ENCODE peak calls at places on chromosome 4, in six cellular contexts. X is PC-3, C is mucosa of descending colon, D is fibroblast of the aortic adventitia, U is psoas muscle, V is endodermal cell. G is an unnamed sample.

GRCh38 chr4:146481246-146481645 is 40.5 kb downstream of the SLC10A7 start:
- DNase-seq in X (no peak), V (no peak), C (no peak), D (no peak), U (no peak), G (no peak)

GRCh38 chr4:122744229-122744628 is 11.7 kb downstream of the BBS12 start:
- DNase-seq in C (peak), U (no peak), X (no peak), V (no peak), D (peak), G (peak)

GRCh38 chr4:154467886-154468285 is 23.7 kb downstream of the DCHS2 start:
- DNase-seq in D (peak), C (no peak), V (no peak), U (no peak), X (peak), G (no peak)

GRCh38 chr4:53122280-53123116 is 243.4 kb downstream of the SCFD2 start:
- DNase-seq in U (no peak), X (no peak), D (no peak), C (no peak), V (no peak), G (no peak)

GRCh38 chr4:76292730-76293129 is 13.8 kb upstream of the STBD1 start:
- DNase-seq in V (no peak), X (no peak), C (no peak), U (no peak), D (no peak), G (no peak)

GRCh38 chr4:165604181-165604580 is 225.4 kb downstream of the CPE start:
- DNase-seq in V (no peak), C (no peak), D (no peak), U (no peak), X (no peak), G (no peak)

GRCh38 chr4:119138046-119138445 is 2.4 kb downstream of the MYOZ2 start:
- DNase-seq in X (no peak), U (no peak), C (no peak), V (no peak), D (peak), G (no peak)

GRCh38 chr4:180116840-180117239 is 2126.4 kb upstream of the TENM3 start:
- DNase-seq in D (no peak), C (no peak), U (no peak), X (no peak), V (no peak), G (no peak)

GRCh38 chr4:111400736-111401135 is 744.5 kb upstream of the FAM241A start:
- DNase-seq in U (no peak), C (peak), X (peak), V (no peak), D (peak), G (peak)

GRCh38 chr4:115986573-115986972 is 873.2 kb upstream of the NDST4 start:
- DNase-seq in X (no peak), D (no peak), C (no peak), V (peak), U (no peak), G (no peak)

GRCh38 chr4:20248155-20248558 is 3.5 kb upstream of the SLIT2 start:
- DNase-seq in V (no peak), U (no peak), D (peak), X (peak), C (no peak), G (no peak)

GRCh38 chr4:74228691-74229640 is 71.0 kb downstream of the MTHFD2L start:
- DNase-seq in X (peak), C (peak), D (peak), U (peak), V (peak), G (no peak)

GRCh38 chr4:134666640-134667039 is 465.1 kb upstream of the PABPC4L start:
- DNase-seq in U (no peak), V (no peak), D (no peak), X (no peak), C (no peak), G (no peak)

GRCh38 chr4:8463811-8464210 is 23.2 kb downstream of the TRMT44 start:
- DNase-seq in D (no peak), U (no peak), C (no peak), X (no peak), V (no peak), G (no peak)

GRCh38 chr4:41234424-41234823 is 20.1 kb upstream of the APBB2 start:
- DNase-seq in C (no peak), X (no peak), U (no peak), D (no peak), V (no peak), G (no peak)

GRCh38 chr4:82811392-82811791 is 12.8 kb upstream of the SCD5 start:
- DNase-seq in U (no peak), D (no peak), C (no peak), X (no peak), V (no peak), G (no peak)

GRCh38 chr4:94833394-94833793 is 75.6 kb downstream of the BMPR1B start:
- DNase-seq in V (no peak), C (no peak), U (no peak), D (peak), X (no peak), G (peak)

GRCh38 chr4:100146756-100147155 is 43.5 kb downstream of the DDIT4L start:
- DNase-seq in X (no peak), V (no peak), U (no peak), C (no peak), D (peak), G (no peak)

GRCh38 chr4:33883111-33883510 is 2361.2 kb downstream of the ARAP2 start:
- DNase-seq in X (peak), V (no peak), C (no peak), U (no peak), D (no peak), G (no peak)

GRCh38 chr4:156656911-156657310 is 314.7 kb downstream of the PDGFC start:
- DNase-seq in U (no peak), C (no peak), X (no peak), D (peak), V (no peak), G (no peak)

GRCh38 chr4:8189551-8190466 is 9.3 kb upstream of the SH3TC1 start:
- DNase-seq in C (no peak), U (no peak), D (no peak), X (no peak), V (no peak), G (no peak)

GRCh38 chr4:38157592-38157991 is 197.4 kb downstream of the PTTG2 start:
- DNase-seq in V (no peak), D (peak), X (no peak), C (peak), U (peak), G (no peak)

GRCh38 chr4:20464381-20464780 is 212.7 kb downstream of the SLIT2 start:
- DNase-seq in X (peak), V (no peak), C (no peak), D (peak), U (no peak), G (no peak)

GRCh38 chr4:172952052-172952451 is 216.6 kb upstream of the GALNT7 start:
- DNase-seq in C (no peak), V (no peak), X (no peak), D (no peak), U (no peak), G (no peak)

GRCh38 chr4:40842725-40843401 is 93.1 kb downstream of the NSUN7 start:
- DNase-seq in D (no peak), U (no peak), V (peak), C (no peak), X (no peak), G (no peak)

GRCh38 chr4:48909697-48910096 is 3.1 kb upstream of the OCIAD2 start:
- DNase-seq in X (peak), U (no peak), C (no peak), V (peak), D (peak), G (peak)

DNA sequence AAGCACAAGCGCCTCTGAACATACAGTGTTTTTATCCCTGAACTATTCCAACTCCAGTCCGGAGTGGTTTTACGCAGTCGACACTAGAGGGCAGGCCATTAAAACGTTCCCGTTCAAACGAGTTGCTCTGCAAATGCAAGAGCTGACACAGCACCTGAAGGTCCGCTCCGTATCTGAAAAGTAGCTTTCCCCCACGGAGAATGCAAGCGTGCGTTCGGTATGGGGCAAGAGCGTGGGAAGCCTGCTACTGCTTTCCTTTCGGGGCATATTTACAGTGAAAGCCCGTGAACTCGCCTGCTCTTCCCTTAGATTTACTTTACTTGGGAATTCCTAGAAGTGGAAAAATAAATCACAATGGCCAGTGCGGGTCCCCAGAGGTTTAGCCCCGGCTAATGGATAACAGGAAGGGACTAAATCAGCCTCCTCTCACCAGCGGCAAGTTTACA is 190.8 kb downstream of the TSPAN5 start:
- DNase-seq in X (peak), D (peak), U (peak), C (peak), V (peak), G (peak)
- TF ChIP-seq CTCF in X (peak), D (peak), U (peak), C (peak), V (peak), G (peak)

GRCh38 chr4:109915385-109916002 is 2.8 kb downstream of the EGF start:
- DNase-seq in U (peak), C (no peak), X (no peak), V (no peak), D (no peak), G (no peak)
- H3K4me3 ChIP-seq in U (peak), C (no peak), X (no peak), V (peak), D (no peak), G (no peak)

GRCh38 chr4:188132232-188132631 is 7.0 kb upstream of the TRIML1 start:
- DNase-seq in X (no peak), D (no peak), U (no peak), C (no peak), V (no peak), G (no peak)

GRCh38 chr4:188127157-188127874 is 11.9 kb upstream of the TRIML1 start:
- DNase-seq in D (no peak), V (no peak), X (peak), U (no peak), C (no peak), G (peak)

DNA sequence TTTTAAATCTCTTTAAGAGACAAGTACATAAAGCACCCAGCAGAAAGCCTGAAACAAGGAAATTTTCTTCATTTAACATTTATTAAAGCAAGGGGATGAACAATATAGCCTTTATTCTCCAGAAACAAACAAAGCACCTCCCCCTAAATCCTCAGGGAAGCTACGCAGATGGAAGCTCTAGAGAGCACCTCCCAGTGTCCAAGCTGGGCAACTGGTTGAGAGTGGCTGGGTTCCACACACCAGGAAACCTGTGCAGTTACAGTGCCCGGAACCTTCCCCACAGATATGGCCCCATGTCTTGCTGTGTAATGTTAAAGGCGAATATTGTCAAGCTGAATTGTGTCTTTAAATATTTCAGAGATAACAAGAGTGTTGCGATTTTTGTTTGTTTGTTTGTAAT is 8.9 kb upstream of the TRIML1 start:
- DNase-seq in C (no peak), U (no peak), V (no peak), X (no peak), D (no peak), G (no peak)
- TF ChIP-seq CTCF in C (no peak), U (no peak), V (peak), X (peak), D (no peak), G (no peak)

GRCh38 chr4:30725562-30725961 is 5.4 kb downstream of the PCDH7 start:
- DNase-seq in X (no peak), C (no peak), D (peak), U (no peak), V (no peak), G (no peak)

GRCh38 chr4:30726090-30726668 is 6.0 kb downstream of the PCDH7 start:
- DNase-seq in D (peak), C (no peak), U (no peak), V (no peak), X (no peak), G (no peak)

GRCh38 chr4:30722916-30723270 is 2.7 kb downstream of the PCDH7 start:
- DNase-seq in X (no peak), C (peak), D (peak), U (no peak), V (peak), G (no peak)

GRCh38 chr4:30722092-30722915 is 2.1 kb downstream of the PCDH7 start:
- DNase-seq in D (no peak), C (peak), V (no peak), U (peak), X (no peak), G (no peak)

DNA sequence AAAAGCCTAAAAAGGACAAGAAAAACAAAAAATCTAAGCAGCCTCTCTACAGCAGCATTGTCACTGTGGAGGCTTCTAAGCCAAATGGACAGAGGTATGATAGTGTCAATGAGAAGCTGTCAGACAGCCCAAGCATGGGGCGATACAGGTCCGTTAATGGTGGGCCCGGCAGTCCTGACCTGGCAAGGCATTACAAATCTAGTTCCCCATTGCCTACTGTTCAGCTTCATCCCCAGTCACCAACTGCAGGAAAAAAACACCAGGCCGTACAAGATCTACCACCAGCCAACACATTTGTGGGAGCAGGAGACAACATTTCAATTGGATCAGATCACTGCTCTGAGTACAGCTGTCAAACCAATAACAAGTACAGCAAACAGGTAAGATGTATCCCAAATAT is 4.0 kb downstream of the PCDH7 start:
- DNase-seq in X (no peak), C (no peak), V (no peak), D (peak), U (no peak), G (no peak)
- H3K4me3 ChIP-seq in X (no peak), C (no peak), V (peak), D (peak), U (no peak), G (no peak)

GRCh38 chr4:88058295-88058694 is 50.9 kb downstream of the PKD2 start:
- DNase-seq in U (no peak), X (no peak), D (no peak), V (no peak), C (no peak), G (no peak)

GRCh38 chr4:88059781-88060180 is 52.3 kb downstream of the PKD2 start:
- DNase-seq in C (no peak), X (no peak), V (no peak), D (no peak), U (no peak), G (no peak)

GRCh38 chr4:88060431-88060830 is 53.0 kb downstream of the PKD2 start:
- DNase-seq in U (no peak), C (no peak), X (no peak), V (no peak), D (no peak), G (no peak)

GRCh38 chr4:88054229-88054628 is 46.8 kb downstream of the PKD2 start:
- DNase-seq in D (peak), U (no peak), V (no peak), X (no peak), C (no peak), G (no peak)

GRCh38 chr4:88054909-88055308 is 47.5 kb downstream of the PKD2 start:
- DNase-seq in U (no peak), D (peak), C (peak), V (peak), X (peak), G (no peak)
- TF ChIP-seq CTCF in U (peak), D (peak), C (peak), V (peak), X (peak), G (peak)

DNA sequence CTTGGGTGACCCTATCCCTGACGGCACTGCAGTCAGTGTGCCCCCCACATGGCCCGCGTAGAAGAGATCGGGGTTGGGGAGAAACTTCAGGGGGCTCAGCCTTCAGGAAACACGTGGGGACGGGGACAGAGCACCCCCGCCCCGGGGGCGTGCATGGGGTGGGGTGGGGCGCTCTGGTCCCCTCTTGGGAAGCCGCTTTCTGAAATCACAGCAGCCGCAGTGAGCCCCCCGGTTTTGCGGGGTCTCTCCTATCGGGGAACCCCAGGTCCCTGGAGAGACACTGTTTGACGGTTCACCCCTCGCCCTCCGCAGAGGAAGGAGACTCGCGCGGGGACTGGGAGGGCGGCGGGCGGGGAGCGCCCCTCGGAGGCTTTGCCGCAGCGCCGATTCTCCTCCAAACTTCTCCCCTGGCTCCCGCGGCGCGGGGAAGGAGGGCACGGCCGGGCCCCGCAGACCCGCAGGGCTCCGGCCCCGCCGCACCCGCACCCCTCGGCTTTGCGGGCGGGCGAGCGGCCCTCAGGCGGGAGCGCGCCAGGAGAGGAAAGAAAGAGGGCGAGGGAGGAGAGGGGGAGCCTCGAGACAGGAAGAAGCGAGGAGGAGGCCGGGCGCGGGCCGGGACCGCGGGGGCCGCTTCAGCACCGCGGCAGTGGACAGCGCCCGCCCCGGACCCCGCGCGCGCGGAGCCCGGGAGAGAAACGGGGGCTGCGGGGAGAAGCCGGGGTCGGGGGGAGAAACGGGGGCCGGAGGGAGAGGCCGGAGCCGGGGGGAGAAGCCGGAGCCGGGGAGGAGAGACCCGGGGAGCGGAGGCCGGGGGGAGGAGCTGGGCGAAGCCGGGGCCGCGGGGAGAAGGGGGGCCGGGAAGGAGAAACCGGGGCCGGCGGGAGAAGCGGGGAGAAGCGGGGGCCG is 613 bp downstream of the CPLX1 start:
- DNase-seq in D (no peak), X (no peak), V (peak), U (peak), C (no peak), G (no peak)
- H3K4me3 ChIP-seq in D (peak), X (no peak), V (no peak), U (peak), C (no peak), G (no peak)

GRCh38 chr4:77430847-77431246 is 174.8 kb upstream of the CXCL13 start:
- DNase-seq in V (peak), X (no peak), D (no peak), U (no peak), C (no peak), G (no peak)
- TF ChIP-seq CTCF in V (peak), X (peak), D (no peak), U (no peak), C (no peak), G (no peak)

GRCh38 chr4:107799634-107800033 is 25.1 kb upstream of the SGMS2 start:
- DNase-seq in D (no peak), V (no peak), U (no peak), C (no peak), X (no peak), G (no peak)
- H3K4me3 ChIP-seq in D (no peak), V (no peak), U (peak), C (no peak), X (no peak), G (no peak)

GRCh38 chr4:2805712-2806391 is 13.0 kb downstream of the SH3BP2 start:
- DNase-seq in C (peak), U (peak), X (peak), V (no peak), D (peak), G (no peak)

GRCh38 chr4:2802618-2803531 is 10.0 kb downstream of the SH3BP2 start:
- DNase-seq in C (peak), U (peak), D (no peak), X (no peak), V (no peak), G (no peak)

GRCh38 chr4:2804973-2805501 is 12.2 kb downstream of the SH3BP2 start:
- DNase-seq in X (no peak), C (no peak), U (peak), D (no peak), V (no peak), G (no peak)

GRCh38 chr4:2804449-2804972 is 11.6 kb downstream of the SH3BP2 start:
- DNase-seq in C (no peak), U (peak), V (no peak), D (no peak), X (no peak), G (no peak)

GRCh38 chr4:2803624-2804448 is 11.0 kb downstream of the SH3BP2 start:
- DNase-seq in U (peak), D (no peak), X (peak), C (peak), V (no peak), G (no peak)
- TF ChIP-seq CTCF in U (no peak), D (no peak), X (no peak), C (no peak), V (no peak), G (no peak)

DNA sequence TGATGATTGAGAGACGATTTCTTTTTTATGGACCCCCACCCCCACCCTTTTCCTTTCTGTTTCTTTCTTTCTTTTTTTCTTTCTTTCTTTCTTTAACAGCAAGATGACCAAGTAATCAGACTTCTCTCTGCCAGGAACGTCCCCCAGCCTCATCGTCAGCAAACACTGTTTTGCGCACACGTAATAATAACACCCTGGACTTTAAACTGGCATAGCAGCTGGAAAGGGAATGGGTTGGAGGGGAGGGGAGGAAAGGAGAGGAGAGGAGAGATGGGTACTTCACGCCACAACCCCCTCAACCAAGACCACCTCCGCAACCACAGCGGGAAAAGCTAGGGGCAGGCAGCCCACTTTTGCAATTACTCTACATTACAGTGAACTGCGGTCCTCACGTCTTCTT is 1.1 kb downstream of the GABRA2 start:
- DNase-seq in C (peak), D (no peak), V (no peak), U (no peak), X (no peak), G (no peak)
- H3K4me3 ChIP-seq in C (no peak), D (no peak), V (peak), U (peak), X (no peak), G (no peak)

G was measured in AG04449.